ENCODE peak calls at places on chromosomes 1 and 21, in eight cellular contexts. U, V, W, C, L, G, Q and I are unnamed samples.

GRCh38 chr1:66489146-66489545 is 44.8 kb upstream of the SGIP1 start:
- DNase-seq in U (no peak), V (peak), W (no peak), C (no peak), L (no peak), G (no peak), Q (no peak), I (no peak)

GRCh38 chr1:88168126-88168525 is 515.9 kb upstream of the PKN2 start:
- DNase-seq in U (peak), V (no peak), W (no peak), C (no peak), L (no peak), G (no peak), Q (no peak), I (no peak)

GRCh38 chr1:203327684-203328457 is 22.6 kb downstream of the BTG2 start:
- DNase-seq in U (no peak), V (peak), W (peak), C (peak), L (peak), G (peak), Q (no peak), I (peak)

GRCh38 chr21:29196021-29196663 is 65.7 kb downstream of the MAP3K7CL start:
- DNase-seq in U (peak), V (peak), W (peak), C (no peak), L (peak), G (peak), Q (peak), I (peak)

GRCh38 chr1:239814306-239814881 is 277.3 kb upstream of the FMN2 start:
- DNase-seq in U (no peak), V (peak), W (peak), C (no peak), L (no peak), G (no peak), Q (no peak), I (no peak)

GRCh38 chr21:38388219-38388618 is 110.1 kb downstream of the ERG start:
- DNase-seq in U (no peak), V (no peak), W (no peak), C (no peak), L (no peak), G (no peak), Q (no peak), I (no peak)

GRCh38 chr1:54798769-54799641 is 2.1 kb downstream of the TTC22 start:
- DNase-seq in U (peak), V (peak), W (peak), C (no peak), L (peak), G (peak), Q (no peak), I (peak)

GRCh38 chr1:205064741-205065316 is 19.4 kb downstream of the TMEM81 start:
- DNase-seq in U (no peak), V (no peak), W (no peak), C (no peak), L (no peak), G (no peak), Q (no peak), I (no peak)

GRCh38 chr21:42515708-42516502 is 2.3 kb downstream of the SLC37A1 start:
- DNase-seq in U (no peak), V (peak), W (peak), C (no peak), L (no peak), G (no peak), Q (no peak), I (no peak)

GRCh38 chr1:209486861-209487260 is 96.7 kb upstream of the CAMK1G start:
- DNase-seq in U (no peak), V (no peak), W (no peak), C (no peak), L (no peak), G (no peak), Q (no peak), I (no peak)

GRCh38 chr1:13469343-13469742 is 44.5 kb downstream of the LRRC38 start:
- DNase-seq in U (peak), V (peak), W (no peak), C (no peak), L (peak), G (no peak), Q (no peak), I (peak)

GRCh38 chr21:32648165-32648564 is 36.0 kb upstream of the CFAP298 start:
- DNase-seq in U (no peak), V (no peak), W (no peak), C (no peak), L (no peak), G (no peak), Q (no peak), I (no peak)
- TF ChIP-seq CTCF in U (no peak), V (no peak), W (no peak), C (no peak), L (no peak), G (no peak), Q (no peak), I (no peak)

GRCh38 chr1:28579374-28579773 is 12.7 kb upstream of the RAB42 start:
- DNase-seq in U (no peak), V (no peak), W (no peak), C (no peak), L (no peak), G (no peak), Q (no peak), I (no peak)

GRCh38 chr1:28582248-28582615 is 9.8 kb upstream of the RAB42 start:
- DNase-seq in U (no peak), V (peak), W (no peak), C (no peak), L (no peak), G (no peak), Q (no peak), I (no peak)

GRCh38 chr1:28580706-28581530 is 11.1 kb upstream of the RAB42 start:
- DNase-seq in U (peak), V (peak), W (peak), C (no peak), L (peak), G (peak), Q (no peak), I (peak)

GRCh38 chr1:28578696-28579218 is 13.3 kb upstream of the RAB42 start:
- DNase-seq in U (no peak), V (no peak), W (no peak), C (no peak), L (no peak), G (no peak), Q (no peak), I (no peak)

GRCh38 chr1:28581531-28582247 is 10.4 kb upstream of the RAB42 start:
- DNase-seq in U (peak), V (peak), W (peak), C (peak), L (peak), G (peak), Q (peak), I (peak)
- TF ChIP-seq CTCF in U (no peak), V (no peak), W (no peak), C (no peak), L (no peak), G (no peak), Q (no peak), I (no peak)

GRCh38 chr1:27402349-27402754 is 9.9 kb downstream of the GPR3 start:
- DNase-seq in U (peak), V (no peak), W (peak), C (peak), L (no peak), G (peak), Q (peak), I (no peak)
- TF ChIP-seq CTCF in U (peak), V (peak), W (peak), C (peak), L (peak), G (peak), Q (peak), I (peak)

GRCh38 chr1:152015766-152016165 is 21.0 kb downstream of the S100A11 start:
- DNase-seq in U (no peak), V (no peak), W (no peak), C (no peak), L (no peak), G (no peak), Q (no peak), I (no peak)

GRCh38 chr1:152022521-152022920 is 14.3 kb downstream of the S100A11 start:
- DNase-seq in U (no peak), V (no peak), W (no peak), C (no peak), L (no peak), G (no peak), Q (no peak), I (no peak)

GRCh38 chr1:152014943-152015342 is 21.3 kb upstream of the S100A10 start:
- DNase-seq in U (no peak), V (no peak), W (no peak), C (no peak), L (no peak), G (no peak), Q (no peak), I (no peak)

GRCh38 chr1:152021557-152021956 is 15.2 kb downstream of the S100A11 start:
- DNase-seq in U (no peak), V (no peak), W (no peak), C (no peak), L (no peak), G (no peak), Q (no peak), I (no peak)

GRCh38 chr1:152018537-152018936 is 18.3 kb downstream of the S100A11 start:
- DNase-seq in U (peak), V (no peak), W (no peak), C (no peak), L (no peak), G (no peak), Q (no peak), I (no peak)
- TF ChIP-seq CTCF in U (peak), V (no peak), W (peak), C (peak), L (no peak), G (no peak), Q (no peak), I (peak)

GRCh38 chr1:162629077-162629637 is 3.1 kb upstream of the DDR2 start:
- DNase-seq in U (no peak), V (no peak), W (no peak), C (no peak), L (no peak), G (no peak), Q (no peak), I (no peak)
- TF ChIP-seq CTCF in U (no peak), V (no peak), W (no peak), C (no peak), L (no peak), G (no peak), Q (no peak), I (no peak)

GRCh38 chr1:159821171-159821867 is 5.4 kb upstream of the SLAMF8 start:
- DNase-seq in U (no peak), V (no peak), W (no peak), C (no peak), L (no peak), G (no peak), Q (no peak), I (peak)
- TF ChIP-seq CTCF in U (no peak), V (no peak), W (no peak), C (no peak), L (no peak), G (no peak), Q (no peak), I (peak)

DNA sequence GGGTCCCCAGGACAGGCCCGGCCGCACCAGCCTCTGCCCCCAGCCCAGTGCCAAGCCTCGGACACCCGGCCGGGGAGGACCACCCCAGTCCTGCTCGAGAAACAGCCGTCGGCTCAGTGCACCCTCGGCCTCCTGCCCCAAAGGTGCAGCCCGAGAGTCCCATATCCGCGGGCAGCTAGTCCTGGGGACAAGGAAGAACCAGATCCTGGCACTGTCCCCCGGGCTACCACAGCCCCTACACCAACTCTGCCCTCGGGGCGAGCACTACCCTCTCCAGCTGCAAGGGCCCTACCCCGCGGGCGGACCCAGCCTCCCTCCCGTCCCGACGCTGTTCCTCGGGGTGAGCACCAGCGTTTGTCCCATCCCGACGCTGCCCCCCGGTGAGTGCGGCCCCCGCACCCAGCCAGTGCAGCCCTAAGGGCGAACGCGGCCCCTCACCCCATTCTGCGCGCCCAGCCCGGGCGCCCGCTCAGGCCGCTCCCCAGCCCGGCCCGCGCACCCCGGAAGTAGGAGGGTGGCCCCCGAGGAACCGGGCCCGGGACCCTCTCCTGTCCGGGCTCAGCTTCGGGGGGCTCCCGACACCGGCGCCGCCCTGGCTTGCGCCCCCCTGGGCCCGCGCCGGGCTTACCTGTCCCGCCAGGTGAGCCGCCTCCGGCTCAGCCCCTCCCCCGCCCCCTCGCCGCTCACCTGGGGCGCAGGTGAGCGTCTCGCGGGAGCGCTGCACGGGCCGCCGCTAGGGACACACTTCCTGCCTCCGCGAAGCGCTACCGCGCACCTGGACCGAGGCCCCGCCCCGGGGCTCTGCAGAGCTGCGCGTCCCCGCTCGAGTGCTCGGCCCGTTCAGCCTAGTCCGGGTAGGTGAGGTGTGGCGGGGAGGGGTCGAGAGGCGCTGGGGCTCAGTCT is at the start of gene KDF1:
- DNase-seq in U (no peak), V (peak), W (peak), C (no peak), L (no peak), G (no peak), Q (no peak), I (peak)
- TF ChIP-seq CTCF in U (no peak), V (peak), W (peak), C (no peak), L (no peak), G (no peak), Q (no peak), I (no peak)

GRCh38 chr1:163820748-163821147 is 499.0 kb downstream of the NUF2 start:
- DNase-seq in U (no peak), V (no peak), W (no peak), C (no peak), L (no peak), G (no peak), Q (no peak), I (no peak)
- TF ChIP-seq CTCF in U (no peak), V (peak), W (no peak), C (peak), L (no peak), G (no peak), Q (no peak), I (peak)